ENCODE peak calls at places on chromosomes 7 and 10, in six cellular contexts. K, I, A, D, Y and P are unnamed samples.

GRCh38 chr10:5538892-5539651 is 14.3 kb downstream of the CALML3 start:
- DNase-seq in K (no peak), I (no peak), A (no peak), D (no peak), Y (no peak), P (no peak)

GRCh38 chr10:124701881-124702656 is 42.1 kb downstream of the FAM53B start:
- DNase-seq in K (no peak), I (no peak), A (peak; percentile 66), D (no peak), Y (peak; percentile 87), P (no peak)

GRCh38 chr10:88835095-88835909 is 16.3 kb downstream of the ANKRD22 start:
- DNase-seq in K (peak; percentile 24), I (peak; percentile 85), A (peak; percentile 89), D (peak; percentile 60), Y (peak; percentile 86), P (peak; percentile 1)

GRCh38 chr7:80708007-80708594 is 69.7 kb downstream of the CD36 start:
- DNase-seq in K (no peak), I (no peak), A (no peak), D (no peak), Y (no peak), P (no peak)

GRCh38 chr7:50317697-50318640 is 13.5 kb downstream of the IKZF1 start:
- DNase-seq in K (no peak), I (no peak), A (no peak), D (no peak), Y (no peak), P (no peak)

GRCh38 chr7:19026888-19027287 is 90.5 kb downstream of the TWIST1 start:
- DNase-seq in K (no peak), I (no peak), A (peak; percentile 54), D (no peak), Y (no peak), P (no peak)

GRCh38 chr7:123184271-123184670 is 15.5 kb downstream of the SLC13A1 start:
- DNase-seq in K (no peak), I (no peak), A (no peak), D (no peak), Y (no peak), P (no peak)

GRCh38 chr10:111344804-111345203 is 268.0 kb downstream of the ADRA2A start:
- DNase-seq in K (no peak), I (no peak), A (no peak), D (no peak), Y (no peak), P (no peak)

GRCh38 chr7:116173051-116174028 is 37.0 kb upstream of the TES start:
- DNase-seq in K (no peak), I (peak; percentile 40), A (peak; percentile 69), D (peak; percentile 45), Y (no peak), P (no peak)

GRCh38 chr10:124388476-124388822 is 30.3 kb downstream of the OAT start:
- DNase-seq in K (no peak), I (no peak), A (no peak), D (no peak), Y (no peak), P (no peak)